ENCODE peak calls at places on chromosomes 12 and 14, in eight cellular contexts. V is heart right ventricle, U is RWPE1, L is progenitor cell of endocrine pancreas, T is AG09309, B is natural killer cell, O is IMR-90, Y is osteoblast. R is an unnamed sample.

GRCh38 chr14:68440776-68441175 is 352.1 kb downstream of the ZFP36L1 start:
- DNase-seq in V (no peak), U (no peak), L (no peak), T (no peak), B (no peak), O (peak), Y (no peak), R (no peak)

GRCh38 chr14:77319416-77319815 is 1.3 kb downstream of the POMT2 start:
- DNase-seq in V (no peak), U (no peak), L (no peak), T (no peak), B (no peak), O (no peak), Y (no peak), R (no peak)

GRCh38 chr12:2393016-2393415 is 340.2 kb downstream of the CACNA1C start:
- DNase-seq in V (no peak), U (no peak), L (no peak), T (no peak), B (no peak), O (no peak), Y (no peak), R (no peak)

GRCh38 chr12:5648692-5649338 is 216.9 kb downstream of the NTF3 start:
- DNase-seq in V (peak), U (peak), L (peak), T (no peak), B (no peak), O (peak), Y (no peak), R (no peak)

GRCh38 chr12:98635657-98636323 is 8.8 kb downstream of the IKBIP start:
- DNase-seq in V (no peak), U (peak), L (no peak), T (peak), B (no peak), O (peak), Y (peak), R (no peak)

GRCh38 chr14:104957146-104958113 is 20.7 kb downstream of the AHNAK2 start:
- DNase-seq in V (no peak), U (no peak), L (no peak), T (no peak), B (no peak), O (no peak), Y (peak), R (peak)

GRCh38 chr14:65948302-65948701 is 535.8 kb downstream of the FUT8 start:
- DNase-seq in V (no peak), U (no peak), L (no peak), T (no peak), B (no peak), O (no peak), Y (no peak), R (no peak)

GRCh38 chr12:57389033-57389432 is 41.8 kb downstream of the R3HDM2 start:
- DNase-seq in V (no peak), U (peak), L (no peak), T (peak), B (no peak), O (peak), Y (peak), R (no peak)

GRCh38 chr12:29309320-29309902 is 71.6 kb downstream of the ERGIC2 start:
- DNase-seq in V (no peak), U (peak), L (no peak), T (no peak), B (no peak), O (peak), Y (no peak), R (no peak)

GRCh38 chr14:101223561-101224162 is 320.1 kb upstream of the RTL1 start:
- DNase-seq in V (no peak), U (no peak), L (no peak), T (no peak), B (no peak), O (no peak), Y (no peak), R (no peak)

GRCh38 chr14:74348241-74348734 is at the start of gene VRTN:
- DNase-seq in V (no peak), U (no peak), L (no peak), T (no peak), B (no peak), O (no peak), Y (no peak), R (no peak)

GRCh38 chr12:114302117-114302516 is 103.8 kb downstream of the TBX5 start:
- DNase-seq in V (no peak), U (no peak), L (no peak), T (no peak), B (no peak), O (no peak), Y (no peak), R (no peak)

GRCh38 chr12:53862831-53863230 is 75.8 kb upstream of the HOXC13 start:
- DNase-seq in V (no peak), U (peak), L (no peak), T (no peak), B (no peak), O (peak), Y (no peak), R (no peak)

GRCh38 chr14:65827520-65827919 is 415.0 kb downstream of the FUT8 start:
- DNase-seq in V (no peak), U (no peak), L (no peak), T (no peak), B (no peak), O (no peak), Y (no peak), R (no peak)

GRCh38 chr12:82130763-82131162 is 227.4 kb downstream of the CCDC59 start:
- DNase-seq in V (no peak), U (no peak), L (no peak), T (no peak), B (no peak), O (no peak), Y (no peak), R (no peak)

DNA sequence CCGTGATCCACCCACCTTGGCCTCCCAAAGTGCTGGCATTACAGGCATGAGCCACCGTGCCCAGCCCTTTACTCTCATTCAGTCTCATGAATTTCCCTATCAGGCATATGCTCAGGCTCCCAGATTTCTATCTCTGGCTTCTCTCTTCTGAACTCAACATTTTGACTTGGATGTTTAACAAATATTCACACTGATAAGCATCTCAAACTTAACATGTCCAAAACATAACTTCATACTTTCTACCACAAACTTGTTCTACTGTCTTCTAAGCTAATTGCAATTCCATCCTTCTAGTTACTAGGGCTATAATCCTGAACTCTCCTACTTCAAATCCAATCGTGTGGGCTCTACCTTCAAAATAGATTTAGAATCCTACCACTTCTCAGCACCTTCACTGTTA is 73.9 kb upstream of the PAWR start:
- DNase-seq in V (no peak), U (no peak), L (no peak), T (no peak), B (no peak), O (no peak), Y (no peak), R (no peak)
- TF ChIP-seq CTCF in V (no peak), U (no peak), L (no peak), T (no peak), B (no peak), O (no peak), Y (no peak), R (no peak)

GRCh38 chr12:119444462-119445044 is 110.0 kb downstream of the CCDC60 start:
- DNase-seq in V (peak), U (peak), L (peak), T (no peak), B (peak), O (no peak), Y (peak), R (no peak)
- TF ChIP-seq CTCF in V (peak), U (peak), L (peak), T (peak), B (peak), O (peak), Y (peak), R (peak)

GRCh38 chr14:36975834-36976233 is 196.6 kb downstream of the SLC25A21 start:
- DNase-seq in V (no peak), U (no peak), L (no peak), T (no peak), B (no peak), O (peak), Y (no peak), R (no peak)
- TF ChIP-seq CTCF in V (no peak), U (no peak), L (no peak), T (no peak), B (no peak), O (no peak), Y (no peak), R (no peak)

GRCh38 chr12:119230804-119231203 is 52.1 kb downstream of the HSPB8 start:
- DNase-seq in V (no peak), U (no peak), L (no peak), T (no peak), B (no peak), O (no peak), Y (peak), R (no peak)

GRCh38 chr12:119231774-119232173 is 53.0 kb downstream of the HSPB8 start:
- DNase-seq in V (no peak), U (no peak), L (no peak), T (no peak), B (no peak), O (no peak), Y (no peak), R (no peak)

GRCh38 chr12:119239040-119239439 is 60.3 kb downstream of the HSPB8 start:
- DNase-seq in V (no peak), U (no peak), L (no peak), T (no peak), B (no peak), O (no peak), Y (no peak), R (no peak)

GRCh38 chr12:119236372-119236771 is 57.6 kb downstream of the HSPB8 start:
- DNase-seq in V (no peak), U (no peak), L (no peak), T (no peak), B (no peak), O (no peak), Y (peak), R (no peak)

DNA sequence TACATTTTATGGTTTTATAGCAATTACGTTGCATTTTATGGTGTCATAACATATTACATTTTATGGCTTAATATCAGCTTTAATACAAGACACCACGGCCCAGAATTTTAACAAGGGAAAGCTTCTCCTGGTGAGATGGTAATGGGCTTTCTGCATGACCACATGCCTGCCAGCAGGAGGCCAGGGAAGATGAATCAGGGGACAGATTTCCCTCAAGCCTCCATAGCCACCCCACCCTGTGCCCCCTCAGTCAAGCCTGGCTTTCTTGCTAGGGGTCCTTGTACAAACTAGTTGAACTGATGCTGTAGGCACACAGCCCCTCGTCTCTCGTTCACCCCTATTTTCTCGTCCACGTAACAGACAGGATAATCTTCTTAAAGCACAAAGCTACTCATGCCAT is 56.6 kb downstream of the HSPB8 start:
- DNase-seq in V (no peak), U (no peak), L (no peak), T (no peak), B (no peak), O (no peak), Y (no peak), R (no peak)
- TF ChIP-seq CTCF in V (peak), U (no peak), L (peak), T (no peak), B (no peak), O (peak), Y (no peak), R (no peak)

GRCh38 chr12:70283232-70283631 is 40.0 kb downstream of the CNOT2 start:
- DNase-seq in V (no peak), U (no peak), L (no peak), T (no peak), B (no peak), O (no peak), Y (no peak), R (no peak)
- TF ChIP-seq CTCF in V (no peak), U (no peak), L (no peak), T (no peak), B (no peak), O (no peak), Y (no peak), R (no peak)

GRCh38 chr14:37901978-37902377 is 305.7 kb upstream of the SSTR1 start:
- DNase-seq in V (peak), U (no peak), L (no peak), T (peak), B (no peak), O (peak), Y (peak), R (no peak)
- TF ChIP-seq CTCF in V (no peak), U (no peak), L (no peak), T (peak), B (no peak), O (no peak), Y (no peak), R (no peak)

GRCh38 chr14:23069413-23069806 is 12.1 kb upstream of the CDH24 start:
- DNase-seq in V (no peak), U (no peak), L (no peak), T (no peak), B (no peak), O (no peak), Y (peak), R (no peak)
- TF ChIP-seq CTCF in V (no peak), U (no peak), L (no peak), T (no peak), B (no peak), O (no peak), Y (no peak), R (no peak)

GRCh38 chr14:95516554-95517209 is at the start of gene SYNE3:
- DNase-seq in V (peak), U (peak), L (no peak), T (no peak), B (no peak), O (no peak), Y (peak), R (no peak)

GRCh38 chr14:95515080-95515489 is 1.4 kb downstream of the SYNE3 start:
- DNase-seq in V (no peak), U (no peak), L (no peak), T (no peak), B (no peak), O (no peak), Y (peak), R (no peak)

GRCh38 chr14:95514131-95515079 is 2.0 kb downstream of the SYNE3 start:
- DNase-seq in V (no peak), U (no peak), L (no peak), T (no peak), B (no peak), O (no peak), Y (no peak), R (no peak)

GRCh38 chr14:95518045-95518751 is 1.7 kb upstream of the SYNE3 start:
- DNase-seq in V (no peak), U (no peak), L (no peak), T (no peak), B (no peak), O (peak), Y (peak), R (no peak)

DNA sequence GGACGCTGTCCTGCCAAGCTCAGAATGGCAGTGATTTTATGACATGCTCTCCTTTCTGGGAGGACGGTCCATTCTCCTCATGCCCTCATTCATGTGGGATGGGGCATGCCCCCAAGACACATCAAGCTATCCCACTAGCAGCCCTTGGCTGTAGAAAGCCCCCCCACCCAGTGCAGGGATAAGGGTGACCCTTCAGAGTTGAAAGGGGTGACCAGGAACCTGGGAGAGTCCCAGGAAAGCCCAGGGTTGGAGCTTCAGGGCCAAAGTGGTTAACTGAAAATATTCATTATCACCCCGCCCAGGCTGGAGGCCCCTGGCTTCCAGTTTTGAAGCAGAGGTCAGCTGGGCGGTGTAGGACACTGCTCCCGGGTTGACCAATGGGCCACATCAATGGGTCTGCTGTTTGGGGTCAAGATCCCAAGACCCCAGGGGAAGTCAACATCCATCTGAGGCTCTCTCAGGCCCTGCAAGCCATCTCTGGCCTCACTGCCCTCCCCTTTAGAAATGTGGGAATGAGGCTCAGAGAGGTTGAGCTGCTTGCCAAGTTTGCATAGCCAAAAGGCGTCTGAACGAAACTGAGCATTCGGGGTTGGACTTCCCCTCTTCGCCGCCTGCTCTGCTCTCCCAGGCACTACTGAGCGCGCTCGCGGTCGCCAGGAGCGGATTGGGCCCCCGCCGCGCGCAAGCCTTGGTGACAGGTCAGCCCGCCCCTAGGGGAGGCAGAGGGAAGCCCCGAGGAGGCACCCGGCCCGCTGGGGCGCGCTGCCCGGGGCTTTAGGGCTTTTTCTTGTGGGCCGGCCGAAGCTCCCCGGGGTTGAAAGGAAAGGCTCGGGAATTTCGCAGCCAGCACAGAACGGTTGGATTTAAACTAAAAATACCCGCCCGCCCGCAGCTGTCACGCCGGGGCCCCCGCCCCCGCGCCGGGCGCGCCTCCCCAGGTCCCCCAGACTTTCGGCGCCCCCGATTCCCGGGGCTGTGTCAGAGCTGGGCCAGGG is 630 bp downstream of the SYNE3 start:
- DNase-seq in V (peak), U (no peak), L (peak), T (no peak), B (peak), O (peak), Y (peak), R (peak)
- TF ChIP-seq CTCF in V (peak), U (peak), L (peak), T (peak), B (peak), O (peak), Y (no peak), R (peak)

DNA sequence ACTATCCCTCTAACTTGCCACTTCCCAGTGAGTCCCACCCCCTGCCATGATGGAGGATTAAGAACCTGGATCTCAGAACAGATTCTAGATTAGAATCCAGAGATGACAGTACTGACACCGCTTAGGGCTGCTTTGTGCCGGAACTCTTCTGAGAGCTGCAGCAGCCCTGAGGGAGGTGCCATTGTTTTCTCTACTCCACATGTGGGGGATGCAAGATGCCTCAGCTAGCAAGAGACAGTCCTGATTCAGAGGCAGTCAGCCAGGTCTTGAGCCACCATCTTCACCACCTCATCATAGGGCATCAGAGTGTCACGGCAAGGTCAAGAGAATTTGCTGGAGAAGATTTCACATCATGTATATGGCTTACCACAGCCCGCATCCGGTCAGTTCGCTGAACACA is 3.4 kb upstream of the PGAM5 start:
- DNase-seq in V (no peak), U (no peak), L (no peak), T (no peak), B (no peak), O (no peak), Y (no peak), R (no peak)
- TF ChIP-seq CTCF in V (no peak), U (no peak), L (no peak), T (no peak), B (no peak), O (no peak), Y (no peak), R (no peak)

GRCh38 chr14:106883218-106883692 is 1356.9 kb downstream of the TMEM121 start:
- DNase-seq in V (no peak), U (no peak), L (no peak), T (no peak), B (peak), O (no peak), Y (no peak), R (no peak)
- TF ChIP-seq CTCF in V (peak), U (peak), L (peak), T (peak), B (peak), O (peak), Y (peak), R (peak)